ENCODE peak calls at places on chromosomes 13 and 19, in ten cellular contexts. J is EL, A is ascending aorta, L is epithelial cell of esophagus, E is amniotic epithelial cell, Z is iPS DF 19.7, B is fibroblast of the aortic adventitia, H is HFFc6, I is smooth muscle cell of the brain vasculature, X is mesenchymal stem cell. O is an unnamed sample.

GRCh38 chr13:59861676-59862075 is 302.1 kb downstream of the DIAPH3 start:
- DNase-seq in J (peak; percentile 9), A (no peak), L (no peak), E (no peak), Z (no peak), B (no peak), H (no peak), I (no peak), X (no peak), O (no peak)

GRCh38 chr19:46950526-46951235 is 69.0 kb upstream of the NPAS1 start:
- DNase-seq in J (no peak), A (no peak), L (no peak), E (no peak), Z (no peak), B (no peak), H (no peak), I (no peak), X (no peak), O (no peak)

GRCh38 chr19:35045667-35046300 is 4.3 kb downstream of the HPN start:
- DNase-seq in J (peak; percentile 58), A (no peak), L (peak; percentile 39), E (no peak), Z (no peak), B (no peak), H (peak; percentile 59), I (no peak), X (peak; percentile 41), O (peak; percentile 48)

GRCh38 chr19:2976609-2977000 is 759 bp upstream of the TLE6 start:
- DNase-seq in J (no peak), A (no peak), L (no peak), E (no peak), Z (no peak), B (no peak), H (no peak), I (no peak), X (peak; percentile 23), O (peak; percentile 53)

GRCh38 chr13:40095695-40096356 is 440.4 kb downstream of the COG6 start:
- DNase-seq in J (no peak), A (no peak), L (no peak), E (no peak), Z (no peak), B (no peak), H (no peak), I (no peak), X (no peak), O (no peak)

GRCh38 chr19:54551293-54551692 is 22.3 kb upstream of the LILRA2 start:
- DNase-seq in J (no peak), A (no peak), L (no peak), E (no peak), Z (no peak), B (no peak), H (no peak), I (no peak), X (no peak), O (no peak)

GRCh38 chr19:17830567-17831418 is 9.5 kb upstream of the INSL3 start:
- DNase-seq in J (peak; percentile 34), A (no peak), L (peak; percentile 95), E (peak; percentile 79), Z (peak; percentile 81), B (peak; percentile 63), H (peak; percentile 5), I (no peak), X (peak; percentile 83), O (peak; percentile 91)

GRCh38 chr13:110770678-110771077 is 57.2 kb downstream of the ING1 start:
- DNase-seq in J (no peak), A (no peak), L (no peak), E (no peak), Z (no peak), B (no peak), H (no peak), I (no peak), X (no peak), O (no peak)

GRCh38 chr19:29667941-29668340 is 2.7 kb downstream of the PLEKHF1 start:
- DNase-seq in J (no peak), A (no peak), L (no peak), E (no peak), Z (no peak), B (no peak), H (no peak), I (no peak), X (no peak), O (no peak)

GRCh38 chr13:65063753-65064152 is 2166.4 kb downstream of the PCDH9 start:
- DNase-seq in J (peak; percentile 42), A (no peak), L (no peak), E (peak; percentile 84), Z (no peak), B (peak; percentile 30), H (peak; percentile 20), I (no peak), X (no peak), O (no peak)

GRCh38 chr19:3644351-3645066 is 17.9 kb upstream of the CACTIN start:
- DNase-seq in J (no peak), A (no peak), L (no peak), E (no peak), Z (no peak), B (peak; percentile 39), H (no peak), I (no peak), X (no peak), O (no peak)

GRCh38 chr13:28754698-28755545 is 36.2 kb upstream of the SLC46A3 start:
- DNase-seq in J (peak; percentile 61), A (no peak), L (no peak), E (peak; percentile 47), Z (no peak), B (peak; percentile 15), H (no peak), I (no peak), X (peak; percentile 47), O (peak; percentile 42)

O was measured in left kidney.